ENCODE peak calls at places on chromosome 7, in five cellular contexts. R, P, H, L and Z are unnamed samples.

GRCh38 chr7:46229409-46229808 is 308.3 kb upstream of the IGFBP3 start:
- DNase-seq in R (no peak), H (peak; percentile 88), P (no peak), L (no peak), Z (peak; percentile 47)

GRCh38 chr7:78346824-78347223 is 548.3 kb downstream of the PHTF2 start:
- DNase-seq in R (no peak), L (no peak), H (no peak), P (no peak), Z (no peak)

GRCh38 chr7:125173571-125173970 is 243.9 kb upstream of the POT1 start:
- DNase-seq in L (no peak), R (no peak), P (no peak), H (peak; percentile 59), Z (peak; percentile 77)

GRCh38 chr7:73602721-73603651 is 21.3 kb downstream of the MLXIPL start:
- DNase-seq in L (no peak), R (no peak), H (no peak), P (no peak), Z (no peak)

GRCh38 chr7:139367438-139368155 is 7.9 kb downstream of the LUC7L2 start:
- DNase-seq in H (no peak), P (no peak), L (no peak), R (no peak), Z (no peak)

GRCh38 chr7:19112290-19113000 is 5.0 kb downstream of the TWIST1 start:
- DNase-seq in P (no peak), H (no peak), L (no peak), R (no peak), Z (no peak)

GRCh38 chr7:54932818-54933543 is 85.8 kb upstream of the EGFR start:
- DNase-seq in L (peak; percentile 69), R (peak; percentile 3), H (peak; percentile 69), P (peak; percentile 86), Z (peak; percentile 76)

GRCh38 chr7:43041105-43041504 is 71.3 kb upstream of the HECW1 start:
- DNase-seq in R (no peak), H (no peak), L (no peak), P (no peak), Z (no peak)

GRCh38 chr7:50730459-50731400 is 52.0 kb downstream of the GRB10 start:
- DNase-seq in P (no peak), R (no peak), H (no peak), L (no peak), Z (no peak)

GRCh38 chr7:139341058-139341775 is at the start of gene FMC1:
- DNase-seq in H (peak; percentile 88), L (peak; percentile 94), P (peak; percentile 94), R (peak; percentile 97), Z (peak; percentile 97)

GRCh38 chr7:48078470-48078869 is 10.6 kb upstream of the UPP1 start:
- DNase-seq in L (no peak), R (no peak), P (no peak), H (no peak), Z (no peak)

GRCh38 chr7:99562832-99563231 is 4.4 kb downstream of the ZNF655 start:
- DNase-seq in P (no peak), R (no peak), H (peak; percentile 98), L (peak; percentile 31), Z (peak; percentile 100)

GRCh38 chr7:1843271-1843861 is 173.3 kb downstream of the ELFN1 start:
- DNase-seq in H (no peak), R (no peak), P (no peak), L (no peak), Z (no peak)

GRCh38 chr7:139687980-139688632 is 89.7 kb downstream of the HIPK2 start:
- DNase-seq in L (no peak), H (peak; percentile 72), P (no peak), R (no peak), Z (peak; percentile 34)

GRCh38 chr7:101941481-101942383 is 124.3 kb downstream of the CUX1 start:
- DNase-seq in L (peak; percentile 86), R (peak; percentile 71), H (peak; percentile 83), P (no peak), Z (no peak)

GRCh38 chr7:134701272-134701671 is 54.6 kb downstream of the BPGM start:
- DNase-seq in P (peak; percentile 8), H (peak; percentile 51), L (no peak), R (no peak), Z (peak; percentile 37)